ENCODE peak calls at places on chromosomes 13 and 19, in seven cellular contexts. Z is GM23338; I is CD8-positive, alpha-beta memory T cell; W is ovary; J is breast epithelium; M is SJSA1; V is pancreas. U is an unnamed sample. For H3K4me1 and H3K36me3, the result is how much of the 10 kb centered on the place peaks cover.

GRCh38 chr13:99765869-99766268 is 205.7 kb downstream of the ZIC5 start:
- DNase-seq in Z (no peak), V (no peak), J (no peak), I (no peak), W (no peak), M (no peak), U (no peak)

GRCh38 chr19:46107371-46107770 is 17.1 kb downstream of the IGFL3 start:
- DNase-seq in V (no peak), W (no peak), Z (no peak), J (peak), I (no peak), M (no peak), U (no peak)

GRCh38 chr19:32886241-32886640 is 16.7 kb upstream of the SLC7A9 start:
- DNase-seq in Z (no peak), M (no peak), I (no peak), J (no peak), W (no peak), V (no peak), U (no peak)

GRCh38 chr19:21532904-21533303 is 27.5 kb downstream of the ZNF429 start:
- DNase-seq in J (no peak), M (no peak), Z (no peak), W (no peak), I (no peak), V (no peak), U (no peak)

GRCh38 chr13:20716951-20717350 is 13.5 kb downstream of the IL17D start:
- DNase-seq in W (no peak), J (no peak), V (no peak), I (no peak), M (no peak), Z (peak), U (no peak)

GRCh38 chr13:43558312-43558711 is 228.5 kb downstream of the ENOX1 start:
- DNase-seq in I (no peak), W (no peak), J (no peak), Z (no peak), V (no peak), M (no peak), U (no peak)

GRCh38 chr13:113229791-113230190 is 20.4 kb downstream of the CUL4A start:
- DNase-seq in V (no peak), M (no peak), J (no peak), W (no peak), Z (no peak), I (no peak), U (no peak)

GRCh38 chr19:46674416-46675178 is 13.6 kb upstream of the DACT3 start:
- DNase-seq in J (no peak), I (no peak), V (no peak), W (no peak), Z (peak), M (no peak), U (no peak)

GRCh38 chr13:53499551-53499950 is 470.9 kb downstream of the OLFM4 start:
- DNase-seq in Z (no peak), V (no peak), I (no peak), M (no peak), J (no peak), W (no peak), U (no peak)

GRCh38 chr13:75705395-75705794 is 69.3 kb downstream of the LMO7 start:
- DNase-seq in W (no peak), Z (no peak), J (no peak), I (no peak), M (peak), V (no peak), U (no peak)

GRCh38 chr19:38849746-38850230 is at the start of gene HNRNPL:
- DNase-seq in W (no peak), V (no peak), Z (no peak), J (no peak), M (no peak), I (peak), U (peak)

GRCh38 chr19:326851-327250 is 17.7 kb downstream of the MIER2 start:
- DNase-seq in I (no peak), Z (no peak), V (no peak), M (no peak), W (no peak), J (no peak), U (no peak)

GRCh38 chr19:39568604-39569003 is 28.6 kb upstream of the EID2 start:
- DNase-seq in I (no peak), J (no peak), M (peak), V (no peak), W (no peak), Z (no peak), U (no peak)

GRCh38 chr13:21009036-21009435 is 52.4 kb downstream of the LATS2 start:
- DNase-seq in W (no peak), Z (no peak), M (no peak), V (no peak), J (no peak), I (no peak), U (no peak)

GRCh38 chr19:55117063-55117635 is 288 bp downstream of the PPP1R12C start:
- DNase-seq in M (no peak), Z (no peak), J (peak), V (peak), I (peak), W (no peak), U (no peak)

GRCh38 chr13:111902726-111903125 is 164.2 kb upstream of the SOX1 start:
- DNase-seq in J (no peak), I (no peak), Z (no peak), V (no peak), W (no peak), M (no peak), U (no peak)

GRCh38 chr19:2167896-2168618 is 4.3 kb downstream of the DOT1L start:
- DNase-seq in I (peak), W (no peak), J (no peak), M (peak), Z (no peak), V (peak), U (peak)

GRCh38 chr19:42092350-42092749 is 16.4 kb downstream of the ZNF574 start:
- DNase-seq in Z (peak), J (no peak), I (peak), W (no peak), V (no peak), M (no peak), U (no peak)

GRCh38 chr19:14689598-14690503 is at the start of gene ZNF333:
- DNase-seq in Z (peak), I (peak), M (peak), V (peak), W (peak), J (peak), U (peak)

GRCh38 chr19:4722671-4723464 is 774 bp downstream of the DPP9 start:
- DNase-seq in V (peak), M (peak), Z (no peak), I (no peak), W (peak), J (no peak), U (no peak)

GRCh38 chr19:19447536-19448237 is 42.2 kb downstream of the GATAD2A start:
- DNase-seq in I (peak), Z (no peak), J (no peak), W (no peak), M (no peak), V (no peak), U (no peak)

GRCh38 chr19:19445288-19445687 is 39.8 kb downstream of the GATAD2A start:
- DNase-seq in V (no peak), I (no peak), M (no peak), W (no peak), J (no peak), Z (no peak), U (no peak)

GRCh38 chr19:19445911-19446361 is 40.5 kb downstream of the GATAD2A start:
- DNase-seq in J (no peak), W (no peak), I (peak), M (no peak), V (no peak), Z (no peak), U (no peak)

GRCh38 chr19:19446655-19447437 is 41.4 kb downstream of the GATAD2A start:
- DNase-seq in J (no peak), V (no peak), I (no peak), W (no peak), Z (peak), M (no peak), U (no peak)

GRCh38 chr19:19448238-19448544 is 42.7 kb downstream of the GATAD2A start:
- DNase-seq in I (no peak), Z (no peak), J (no peak), W (no peak), M (no peak), V (peak), U (no peak)
- H3K4me1 ChIP-seq in I (half or more), Z (under half), J (under half), W (under half), M (under half), V (under half), U (under half)

GRCh38 chr13:114263590-114263989 is 17.8 kb upstream of the UPF3A start:
- DNase-seq in W (no peak), M (no peak), Z (no peak), I (peak), V (no peak), J (no peak), U (no peak)

GRCh38 chr13:114261328-114261965 is 20.0 kb upstream of the UPF3A start:
- DNase-seq in W (no peak), M (no peak), J (no peak), V (peak), I (no peak), Z (no peak), U (no peak)

GRCh38 chr13:114266241-114266640 is 15.2 kb upstream of the UPF3A start:
- DNase-seq in J (no peak), M (no peak), I (no peak), Z (no peak), V (no peak), W (no peak), U (no peak)

GRCh38 chr13:114268344-114269280 is 12.8 kb upstream of the UPF3A start:
- DNase-seq in Z (no peak), J (no peak), I (peak), W (no peak), V (no peak), M (no peak), U (no peak)

DNA sequence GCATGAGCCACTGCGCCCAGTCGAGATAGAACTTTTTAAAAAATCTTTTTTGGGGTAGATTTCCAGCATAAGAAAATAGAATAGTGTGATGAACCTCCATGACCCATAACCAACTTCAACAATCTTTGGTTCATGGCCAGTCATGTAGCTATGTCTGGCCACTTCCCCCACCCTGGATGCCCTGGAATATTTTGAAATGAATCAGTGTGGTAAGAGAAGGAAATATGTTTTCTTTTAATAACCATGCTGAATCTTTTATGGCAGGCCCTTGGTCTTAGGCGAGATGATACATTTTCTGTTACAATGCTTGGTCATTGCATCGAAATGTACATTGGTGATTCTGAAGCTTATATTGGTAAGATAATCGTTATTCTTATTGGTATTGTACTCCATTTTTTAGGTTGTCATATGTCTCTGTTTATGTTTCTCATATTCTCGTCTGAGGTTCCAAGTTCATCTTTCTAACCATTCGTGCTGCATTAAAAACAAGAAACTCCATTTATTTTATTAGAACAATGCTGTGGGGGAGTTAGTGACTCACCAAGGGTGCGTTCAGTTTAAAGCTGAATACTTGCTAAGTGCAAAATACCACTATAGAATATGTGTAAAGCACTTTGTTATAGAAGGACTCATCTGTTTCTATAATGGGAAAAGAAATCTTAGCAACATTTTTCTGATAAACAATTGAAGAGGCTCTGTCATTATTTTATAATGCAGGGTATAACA is 16.4 kb upstream of the UPF3A start:
- DNase-seq in W (no peak), J (no peak), Z (no peak), M (no peak), I (no peak), V (no peak), U (no peak)
- H3K36me3 ChIP-seq in W (under half), J (under half), Z (half or more), M (half or more), I (under half), V (half or more), U (under half)

GRCh38 chr13:26445092-26445491 is 112.4 kb upstream of the WASF3 start:
- DNase-seq in W (no peak), V (no peak), J (no peak), M (no peak), I (no peak), Z (peak), U (no peak)

GRCh38 chr13:26446751-26447150 is 110.7 kb upstream of the WASF3 start:
- DNase-seq in I (no peak), J (no peak), M (no peak), Z (no peak), W (no peak), V (no peak), U (no peak)

GRCh38 chr13:26449063-26449848 is 108.2 kb upstream of the WASF3 start:
- DNase-seq in V (no peak), W (no peak), I (no peak), J (no peak), M (no peak), Z (no peak), U (no peak)
- H3K27ac ChIP-seq in V (no peak), W (no peak), I (no peak), J (no peak), M (no peak), Z (no peak), U (no peak)

GRCh38 chr19:6275170-6275744 is 4.5 kb downstream of the MLLT1 start:
- DNase-seq in M (no peak), W (no peak), I (no peak), V (no peak), J (no peak), Z (no peak), U (no peak)
- H3K4me1 ChIP-seq in M (half or more), W (half or more), I (under half), V (under half), J (half or more), Z (half or more), U (half or more)

GRCh38 chr19:10551698-10552301 is 8.1 kb downstream of the ATG4D start:
- DNase-seq in J (no peak), I (peak), W (no peak), Z (peak), M (no peak), V (no peak), U (no peak)

GRCh38 chr19:10552596-10553053 is 8.9 kb downstream of the ATG4D start:
- DNase-seq in I (no peak), J (no peak), Z (peak), V (no peak), W (no peak), M (no peak), U (no peak)

GRCh38 chr19:10549733-10550132 is 6.0 kb downstream of the ATG4D start:
- DNase-seq in M (no peak), V (no peak), Z (no peak), I (no peak), W (no peak), J (no peak), U (no peak)

GRCh38 chr19:10548746-10549276 is 5.1 kb downstream of the ATG4D start:
- DNase-seq in Z (no peak), J (no peak), M (no peak), W (no peak), V (no peak), I (no peak), U (no peak)

DNA sequence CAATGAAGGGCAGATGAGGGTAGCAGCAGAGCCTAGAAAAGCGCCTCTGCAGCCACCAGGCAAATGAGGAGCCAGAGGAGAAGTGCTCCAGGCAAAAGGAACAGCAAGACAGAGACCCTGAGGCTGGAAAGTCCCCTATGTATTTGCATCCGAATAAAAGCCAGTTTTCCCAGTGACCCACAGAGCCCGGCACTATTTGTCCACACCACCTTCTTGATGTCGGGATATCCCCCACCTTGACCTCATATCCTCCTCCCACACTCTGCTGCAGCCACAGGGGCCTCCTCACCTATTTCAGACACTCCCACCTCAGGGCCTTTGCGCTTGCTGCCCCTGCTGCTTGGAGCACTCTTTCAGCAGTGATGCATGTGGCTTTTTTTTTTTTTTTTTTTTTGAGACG is 6.6 kb downstream of the ATG4D start:
- DNase-seq in V (no peak), W (no peak), J (no peak), M (no peak), I (no peak), Z (no peak), U (no peak)
- H3K36me3 ChIP-seq in V (under half), W (under half), J (under half), M (half or more), I (under half), Z (under half), U (half or more)

DNA sequence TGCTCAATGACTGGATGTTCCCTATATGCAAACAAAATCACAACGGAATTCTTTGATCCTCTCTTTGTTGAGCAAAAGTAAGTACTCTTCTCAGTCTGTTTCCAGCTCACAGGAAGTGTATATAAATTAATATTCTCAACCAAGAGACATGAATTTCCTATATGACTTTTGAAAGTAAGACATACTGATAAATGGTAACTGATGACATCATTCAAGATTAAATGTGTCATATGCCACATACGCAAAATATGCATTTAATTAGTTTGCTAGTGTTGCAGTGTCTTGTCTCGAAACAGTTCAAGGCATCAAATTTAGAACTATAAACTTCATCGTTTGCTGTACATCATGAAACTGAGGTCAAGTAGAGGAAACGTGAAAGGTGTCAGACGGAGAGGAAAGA is 7.9 kb downstream of the CLDN10 start:
- DNase-seq in I (no peak), M (no peak), V (no peak), Z (no peak), W (no peak), J (no peak), U (no peak)
- H3K27ac ChIP-seq in I (no peak), M (no peak), V (no peak), Z (no peak), W (no peak), J (no peak), U (no peak)

DNA sequence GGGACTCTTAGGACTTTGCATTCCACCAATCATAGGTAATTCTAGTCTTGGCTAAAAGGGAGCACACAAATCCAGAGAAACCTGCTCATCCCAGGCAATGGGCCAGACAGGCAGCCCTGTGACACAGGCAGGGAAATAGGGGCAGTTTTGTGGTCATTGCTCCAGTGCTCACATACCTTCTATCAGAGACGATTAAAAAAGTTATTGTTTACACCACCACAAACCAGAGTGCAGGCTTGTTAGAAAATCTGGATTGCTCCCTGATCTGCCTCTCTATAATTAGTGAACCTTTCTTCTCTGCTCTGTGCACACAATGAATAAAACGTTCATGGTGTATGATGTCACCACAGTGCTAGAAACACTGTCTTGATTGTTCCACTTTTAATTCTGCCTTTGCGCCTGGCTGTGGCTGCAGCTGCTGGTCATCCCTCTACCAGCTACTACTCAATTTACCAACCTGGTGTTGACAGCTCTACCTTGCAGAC is 121.6 kb upstream of the SPATA13 start:
- DNase-seq in J (peak), W (no peak), I (no peak), Z (no peak), V (peak), M (peak), U (peak)
- H3K4me1 ChIP-seq in J (under half), W (under half), I (under half), Z (under half), V (under half), M (under half), U (under half)

DNA sequence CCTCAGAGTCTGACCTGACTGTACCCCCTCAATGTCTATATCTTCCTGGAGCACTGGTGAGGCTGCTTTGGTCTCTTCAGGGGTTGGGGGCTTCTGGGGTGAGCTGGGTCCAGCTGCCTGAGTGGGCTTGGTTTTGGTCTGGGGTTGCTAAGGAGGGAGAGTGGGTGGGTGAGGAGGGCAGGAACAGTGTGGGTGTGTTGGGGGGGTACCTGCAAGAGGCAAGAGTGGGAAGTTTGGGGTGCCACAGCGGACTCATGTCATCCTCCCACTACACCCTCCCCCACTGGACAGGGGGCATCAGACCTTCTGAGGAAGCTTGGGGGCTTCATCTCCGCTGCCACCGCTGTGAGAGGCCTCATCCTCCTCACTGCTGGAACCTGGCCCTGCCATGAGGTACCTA is 13.6 kb downstream of the ZNF575 start:
- DNase-seq in I (no peak), M (no peak), Z (no peak), V (no peak), W (no peak), J (no peak), U (no peak)
- H3K36me3 ChIP-seq in I (under half), M (half or more), Z (under half), V (under half), W (under half), J (under half), U (under half)

U was measured in lung.